ENCODE peak calls at places on chromosomes 16 and 17, in nine cellular contexts. A is activated T-helper 9 cell treated with anti-CD3 and anti-CD28 coated beads, Interleukin-2, amount 50 U/mL, for 16 hours; D is T1000; N is NCI-H774; G is transverse colon; B is GM10248; J is pulmonary artery endothelial cell; C is breast epithelium; K is dermis blood vessel endothelial cell. Z is an unnamed sample.

GRCh38 chr17:2853722-2854580 is 57.7 kb downstream of the RAP1GAP2 start:
- DNase-seq in A (peak; percentile 3), J (no peak), G (peak; percentile 65), D (no peak), K (no peak), N (no peak), C (no peak), B (no peak), Z (no peak)

GRCh38 chr17:5785867-5786509 is 201.7 kb upstream of the NLRP1 start:
- DNase-seq in D (no peak), B (peak; percentile 48), G (no peak), C (no peak), K (peak; percentile 53), N (no peak), A (no peak), J (no peak), Z (no peak)

GRCh38 chr17:76458580-76459490 is 5.9 kb upstream of the UBE2O start:
- DNase-seq in D (no peak), J (no peak), A (no peak), K (peak; percentile 79), B (peak; percentile 77), N (peak; percentile 27), C (no peak), G (peak; percentile 59), Z (no peak)

GRCh38 chr16:81035975-81036750 is 521 bp downstream of the ATMIN start:
- DNase-seq in B (peak; percentile 64), C (no peak), K (peak; percentile 52), A (peak; percentile 13), J (no peak), G (peak; percentile 35), N (no peak), D (no peak), Z (no peak)

GRCh38 chr17:5832886-5833285 is 237.3 kb upstream of the WSCD1 start:
- DNase-seq in A (no peak), N (peak; percentile 33), J (peak; percentile 72), B (no peak), C (no peak), G (no peak), D (no peak), K (peak; percentile 92), Z (no peak)

GRCh38 chr17:32445075-32445427 is 741 bp downstream of the PSMD11 start:
- DNase-seq in N (no peak), J (peak; percentile 40), K (peak; percentile 79), D (no peak), G (peak; percentile 51), C (no peak), B (no peak), A (peak; percentile 16), Z (no peak)

GRCh38 chr16:80914379-80915078 is 92.2 kb downstream of the CMC2 start:
- DNase-seq in B (no peak), J (no peak), K (no peak), A (no peak), G (peak; percentile 16), D (no peak), C (no peak), N (no peak), Z (no peak)

GRCh38 chr17:72952220-72952619 is 140.3 kb downstream of the SLC39A11 start:
- DNase-seq in C (no peak), J (no peak), D (no peak), G (no peak), K (no peak), N (no peak), B (no peak), A (no peak), Z (no peak)

GRCh38 chr17:66535611-66536010 is 233.2 kb downstream of the PRKCA start:
- DNase-seq in N (no peak), K (no peak), A (no peak), C (no peak), B (no peak), J (no peak), G (no peak), D (no peak), Z (no peak)

GRCh38 chr17:69717819-69718218 is 303.3 kb downstream of the MAP2K6 start:
- DNase-seq in K (no peak), B (no peak), D (no peak), C (no peak), G (no peak), A (no peak), N (no peak), J (no peak), Z (no peak)

GRCh38 chr16:47924950-47925349 is 230.8 kb downstream of the ABCC12 start:
- DNase-seq in B (no peak), A (no peak), G (no peak), D (no peak), C (no peak), K (no peak), N (no peak), J (no peak), Z (no peak)

GRCh38 chr16:30377812-30378235 is 3.2 kb downstream of the MYL11 start:
- DNase-seq in C (peak; percentile 93), J (peak; percentile 76), A (peak; percentile 78), N (peak; percentile 76), G (peak; percentile 94), B (peak; percentile 79), D (peak; percentile 76), K (peak; percentile 96), Z (no peak)

GRCh38 chr17:60817187-60817586 is 139.5 kb downstream of the BCAS3 start:
- DNase-seq in N (no peak), B (no peak), D (no peak), C (no peak), A (no peak), J (no peak), G (no peak), K (peak; percentile 3), Z (peak; percentile 12)

GRCh38 chr16:57012353-57012752 is 23.0 kb downstream of the NLRC5 start:
- DNase-seq in J (no peak), C (no peak), B (no peak), A (no peak), K (no peak), G (no peak), D (no peak), N (no peak), Z (no peak)

GRCh38 chr17:49434821-49435581 is 20.3 kb upstream of the PHB1 start:
- DNase-seq in J (peak; percentile 4), A (no peak), C (peak; percentile 51), G (peak; percentile 31), B (peak; percentile 79), K (peak; percentile 72), D (no peak), N (no peak), Z (no peak)

GRCh38 chr16:48029768-48030167 is 126.0 kb downstream of the ABCC12 start:
- DNase-seq in N (no peak), A (no peak), J (no peak), C (no peak), D (no peak), B (no peak), K (no peak), G (no peak), Z (no peak)

GRCh38 chr16:30757316-30757715 is 4.5 kb downstream of the CFAP119 start:
- DNase-seq in C (no peak), N (no peak), G (no peak), D (no peak), J (no peak), A (no peak), K (no peak), B (no peak), Z (no peak)

GRCh38 chr17:27940503-27940902 is 47.3 kb upstream of the LYRM9 start:
- DNase-seq in D (no peak), J (no peak), K (no peak), C (no peak), A (no peak), G (no peak), N (no peak), B (no peak), Z (no peak)

GRCh38 chr17:15392326-15392739 is 50.9 kb upstream of the TEKT3 start:
- DNase-seq in B (no peak), K (peak; percentile 29), J (no peak), A (no peak), N (no peak), G (no peak), C (no peak), D (peak; percentile 86), Z (no peak)

GRCh38 chr16:47017636-47018035 is 44.2 kb upstream of the DNAJA2 start:
- DNase-seq in K (no peak), D (no peak), B (no peak), A (no peak), N (no peak), C (no peak), J (no peak), G (no peak), Z (no peak)

GRCh38 chr17:78715000-78715771 is 66.9 kb downstream of the CYTH1 start:
- DNase-seq in B (no peak), N (no peak), K (peak; percentile 59), G (no peak), A (no peak), C (no peak), J (no peak), D (no peak), Z (no peak)

GRCh38 chr17:70892527-70892926 is 723.2 kb downstream of the KCNJ2 start:
- DNase-seq in B (no peak), D (no peak), N (no peak), A (no peak), G (no peak), C (no peak), K (no peak), J (no peak), Z (no peak)

GRCh38 chr17:42698736-42699414 is 16.5 kb downstream of the CNTNAP1 start:
- DNase-seq in K (no peak), G (no peak), A (no peak), D (peak; percentile 65), C (no peak), N (no peak), B (no peak), J (no peak), Z (no peak)

Z was measured in brain pericyte.